ENCODE peak calls at places on chromosomes 3 and 15, in five cellular contexts. O, I, C, H and G are unnamed samples.

GRCh38 chr3:183980408-183980807 is 37.3 kb downstream of the ABCC5 start:
- DNase-seq in O (no peak), I (peak; percentile 6), C (no peak), H (no peak), G (no peak)

GRCh38 chr3:126146034-126146433 is 34.4 kb downstream of the ALDH1L1 start:
- DNase-seq in O (no peak), I (no peak), C (no peak), H (no peak), G (no peak)

GRCh38 chr3:46463868-46464241 is 850 bp downstream of the LTF start:
- DNase-seq in O (no peak), I (no peak), C (no peak), H (no peak), G (no peak)

GRCh38 chr15:40558952-40559742 is 5.7 kb downstream of the CCDC32 start:
- DNase-seq in O (no peak), I (no peak), C (no peak), H (no peak), G (no peak)

GRCh38 chr3:129184396-129184656 is 630 bp upstream of the CNBP start:
- DNase-seq in O (peak; percentile 28), I (peak; percentile 38), C (peak; percentile 46), H (no peak), G (peak; percentile 24)

GRCh38 chr3:43176666-43177065 is 70.8 kb upstream of the POMGNT2 start:
- DNase-seq in O (no peak), I (no peak), C (no peak), H (no peak), G (no peak)

GRCh38 chr15:45087513-45087912 is 26.5 kb downstream of the DUOX2 start:
- DNase-seq in O (no peak), I (no peak), C (no peak), H (no peak), G (no peak)

GRCh38 chr15:101652783-101653430 is 726 bp upstream of the TM2D3 start:
- DNase-seq in O (no peak), I (no peak), C (peak; percentile 89), H (no peak), G (no peak)

GRCh38 chr3:151226088-151226563 is 23.1 kb upstream of the GPR171 start:
- DNase-seq in O (no peak), I (peak; percentile 81), C (peak; percentile 88), H (no peak), G (no peak)

GRCh38 chr15:70451861-70452653 is 311.3 kb downstream of the UACA start:
- DNase-seq in O (no peak), I (no peak), C (no peak), H (no peak), G (no peak)

GRCh38 chr3:52507359-52507758 is 12.2 kb downstream of the STAB1 start:
- DNase-seq in O (peak; percentile 22), I (peak; percentile 52), C (no peak), H (no peak), G (no peak)

GRCh38 chr15:99542828-99543227 is 23.0 kb upstream of the MEF2A start:
- DNase-seq in O (no peak), I (peak; percentile 21), C (peak; percentile 70), H (no peak), G (no peak)

GRCh38 chr3:10319804-10320203 is 1.1 kb downstream of the SEC13 start:
- DNase-seq in O (no peak), I (peak; percentile 22), C (peak; percentile 32), H (no peak), G (no peak)

GRCh38 chr3:8555705-8556314 is 54.2 kb downstream of the LMCD1 start:
- DNase-seq in O (no peak), I (no peak), C (no peak), H (no peak), G (no peak)